ENCODE peak calls at places on chromosomes 16 and 17, in four cellular contexts. One of them, this sample, is unnamed.

GRCh38 chr17:17545984-17546383 is 45.5 kb downstream of the PEMT start:
- DNase-seq in neural progenitor cell: no peak
- DNase-seq in tibial artery: no peak
- DNase-seq in body of pancreas: no peak
- DNase-seq in this sample: no peak

GRCh38 chr17:44892250-44892649 is 7.0 kb downstream of the EFTUD2 start:
- DNase-seq in neural progenitor cell: no peak
- DNase-seq in tibial artery: no peak
- DNase-seq in body of pancreas: no peak
- DNase-seq in this sample: no peak

GRCh38 chr16:73048292-73049050 is 543 bp upstream of the ZFHX3 start:
- DNase-seq in neural progenitor cell: peak; percentile 86
- DNase-seq in tibial artery: peak; percentile 73
- DNase-seq in body of pancreas: peak; percentile 46
- DNase-seq in this sample: no peak

GRCh38 chr17:69834494-69834893 is 240.5 kb upstream of the KCNJ16 start:
- DNase-seq in neural progenitor cell: no peak
- DNase-seq in tibial artery: no peak
- DNase-seq in body of pancreas: no peak
- DNase-seq in this sample: no peak

GRCh38 chr17:1490643-1491405 is 1.7 kb downstream of the MYO1C start:
- DNase-seq in neural progenitor cell: peak; percentile 84
- DNase-seq in tibial artery: peak; percentile 48
- DNase-seq in body of pancreas: peak; percentile 71
- DNase-seq in this sample: no peak

GRCh38 chr17:66507103-66507923 is 204.9 kb downstream of the PRKCA start:
- DNase-seq in neural progenitor cell: no peak
- DNase-seq in tibial artery: no peak
- DNase-seq in body of pancreas: peak; percentile 41
- DNase-seq in this sample: no peak

GRCh38 chr17:41421116-41421515 is 3.3 kb downstream of the KRT37 start:
- DNase-seq in neural progenitor cell: no peak
- DNase-seq in tibial artery: no peak
- DNase-seq in body of pancreas: no peak
- DNase-seq in this sample: peak; percentile 64

GRCh38 chr16:87278191-87279093 is 38.8 kb downstream of the C16orf95 start:
- DNase-seq in neural progenitor cell: peak; percentile 89
- DNase-seq in tibial artery: peak; percentile 76
- DNase-seq in body of pancreas: peak; percentile 78
- DNase-seq in this sample: peak; percentile 19

GRCh38 chr17:31327534-31328526 is 6.4 kb upstream of the EVI2A start:
- DNase-seq in neural progenitor cell: no peak
- DNase-seq in tibial artery: no peak
- DNase-seq in body of pancreas: no peak
- DNase-seq in this sample: peak; percentile 51

GRCh38 chr17:2176484-2177175 is 121.7 kb downstream of the HIC1 start:
- DNase-seq in neural progenitor cell: no peak
- DNase-seq in tibial artery: no peak
- DNase-seq in body of pancreas: no peak
- DNase-seq in this sample: no peak

GRCh38 chr17:72136692-72137550 is 16.1 kb downstream of the SOX9 start:
- DNase-seq in neural progenitor cell: no peak
- DNase-seq in tibial artery: no peak
- DNase-seq in body of pancreas: no peak
- DNase-seq in this sample: no peak

GRCh38 chr17:83186751-83187421 is 107.5 kb downstream of the METRNL start:
- DNase-seq in neural progenitor cell: no peak
- DNase-seq in tibial artery: no peak
- DNase-seq in body of pancreas: peak; percentile 1
- DNase-seq in this sample: no peak

GRCh38 chr16:57807252-57807967 is 5.1 kb upstream of the KIFC3 start:
- DNase-seq in neural progenitor cell: no peak
- DNase-seq in tibial artery: no peak
- DNase-seq in body of pancreas: no peak
- DNase-seq in this sample: no peak

GRCh38 chr17:78414178-78415162 is 36.0 kb downstream of the PGS1 start:
- DNase-seq in neural progenitor cell: no peak
- DNase-seq in tibial artery: no peak
- DNase-seq in body of pancreas: no peak
- DNase-seq in this sample: no peak

GRCh38 chr17:57121308-57122042 is 36.4 kb downstream of the AKAP1 start:
- DNase-seq in neural progenitor cell: peak; percentile 74
- DNase-seq in tibial artery: no peak
- DNase-seq in body of pancreas: peak; percentile 50
- DNase-seq in this sample: no peak

GRCh38 chr17:64354824-64355535 is 35.7 kb downstream of the PECAM1 start:
- DNase-seq in neural progenitor cell: no peak
- DNase-seq in tibial artery: no peak
- DNase-seq in body of pancreas: no peak
- DNase-seq in this sample: no peak

GRCh38 chr17:3867606-3868005 is 21.6 kb upstream of the NCBP3 start:
- DNase-seq in neural progenitor cell: no peak
- DNase-seq in tibial artery: no peak
- DNase-seq in body of pancreas: no peak
- DNase-seq in this sample: no peak

GRCh38 chr16:81817296-81817695 is 38.2 kb downstream of the PLCG2 start:
- DNase-seq in neural progenitor cell: no peak
- DNase-seq in tibial artery: no peak
- DNase-seq in body of pancreas: no peak
- DNase-seq in this sample: no peak

GRCh38 chr16:78990309-78990701 is 610.2 kb downstream of the MAF start:
- DNase-seq in neural progenitor cell: no peak
- DNase-seq in tibial artery: no peak
- DNase-seq in body of pancreas: no peak
- DNase-seq in this sample: no peak

GRCh38 chr16:70254095-70254964 is 2.6 kb upstream of the EXOSC6 start:
- DNase-seq in neural progenitor cell: no peak
- DNase-seq in tibial artery: no peak
- DNase-seq in body of pancreas: no peak
- DNase-seq in this sample: no peak

GRCh38 chr17:68441064-68441770 is 16.1 kb downstream of the WIPI1 start:
- DNase-seq in neural progenitor cell: no peak
- DNase-seq in tibial artery: no peak
- DNase-seq in body of pancreas: peak; percentile 41
- DNase-seq in this sample: no peak

GRCh38 chr17:29572691-29573557 is 4.4 kb downstream of the TP53I13 start:
- DNase-seq in neural progenitor cell: peak; percentile 82
- DNase-seq in tibial artery: no peak
- DNase-seq in body of pancreas: peak; percentile 55
- DNase-seq in this sample: no peak

GRCh38 chr17:63714550-63715277 is 14.8 kb upstream of the LIMD2 start:
- DNase-seq in neural progenitor cell: no peak
- DNase-seq in tibial artery: no peak
- DNase-seq in body of pancreas: no peak
- DNase-seq in this sample: no peak

GRCh38 chr17:74447628-74448159 is 15.8 kb downstream of the GPRC5C start:
- DNase-seq in neural progenitor cell: no peak
- DNase-seq in tibial artery: no peak
- DNase-seq in body of pancreas: no peak
- DNase-seq in this sample: no peak

GRCh38 chr17:74445156-74445555 is 13.3 kb downstream of the GPRC5C start:
- DNase-seq in neural progenitor cell: no peak
- DNase-seq in tibial artery: no peak
- DNase-seq in body of pancreas: no peak
- DNase-seq in this sample: no peak

GRCh38 chr17:74448774-74449173 is 16.9 kb downstream of the GPRC5C start:
- DNase-seq in neural progenitor cell: no peak
- DNase-seq in tibial artery: no peak
- DNase-seq in body of pancreas: no peak
- DNase-seq in this sample: no peak

GRCh38 chr17:74444406-74444805 is 12.5 kb downstream of the GPRC5C start:
- DNase-seq in neural progenitor cell: no peak
- DNase-seq in tibial artery: peak; percentile 82
- DNase-seq in body of pancreas: peak; percentile 78
- DNase-seq in this sample: no peak

DNA sequence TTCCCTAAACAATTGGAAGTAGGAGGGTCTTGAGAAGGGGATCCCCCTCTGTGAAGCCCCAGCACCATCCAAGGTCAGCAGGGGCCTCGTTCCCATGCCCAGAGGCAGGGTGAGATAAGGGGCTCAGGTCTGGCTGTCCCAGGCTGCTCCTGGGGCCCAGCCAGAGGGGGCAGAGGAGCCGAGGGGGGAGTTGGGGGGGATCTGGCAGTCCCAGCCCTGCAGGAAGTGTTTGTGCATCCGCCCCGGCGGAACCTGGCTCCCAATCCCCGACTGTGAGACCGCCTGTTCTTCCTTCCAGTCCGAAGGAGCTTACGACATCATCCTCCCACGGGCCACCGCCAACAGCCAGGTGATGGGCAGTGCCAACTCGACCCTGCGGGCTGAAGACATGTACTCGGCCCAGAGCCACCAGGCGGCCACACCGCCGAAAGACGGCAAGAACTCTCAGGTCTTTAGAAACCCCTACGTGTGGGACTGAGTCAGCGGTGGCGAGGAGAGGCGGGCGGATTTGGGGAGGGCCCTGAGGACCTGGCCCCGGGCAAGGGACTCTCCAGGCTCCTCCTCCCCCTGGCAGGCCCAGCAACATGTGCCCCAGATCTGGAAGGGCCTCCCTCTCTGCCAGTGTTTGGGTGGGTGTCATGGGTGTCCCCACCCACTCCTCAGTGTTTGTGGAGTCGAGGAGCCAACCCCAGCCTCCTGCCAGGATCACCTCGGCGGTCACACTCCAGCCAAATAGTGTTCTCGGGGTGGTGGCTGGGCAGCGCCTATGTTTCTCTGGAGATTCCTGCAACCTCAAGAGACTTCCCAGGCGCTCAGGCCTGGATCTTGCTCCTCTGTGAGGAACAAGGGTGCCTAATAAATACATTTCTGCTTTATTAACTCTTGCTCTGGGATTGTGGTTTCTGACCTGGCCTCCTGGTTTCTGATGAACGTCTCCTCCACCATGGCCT is 14.9 kb downstream of the GPRC5C start:
- DNase-seq in neural progenitor cell: no peak
- DNase-seq in tibial artery: peak; percentile 88
- DNase-seq in body of pancreas: peak; percentile 82
- DNase-seq in this sample: no peak
- H3K36me3 ChIP-seq in neural progenitor cell: no peaks in the 10 kb centered on the region
- H3K36me3 ChIP-seq in tibial artery: peaks cover 5% of the 10 kb centered on the region
- H3K36me3 ChIP-seq in body of pancreas: no peaks in the 10 kb centered on the region
- H3K36me3 ChIP-seq in this sample: no peaks in the 10 kb centered on the region

GRCh38 chr16:27109666-27110523 is 43.2 kb downstream of the C16orf82 start:
- DNase-seq in neural progenitor cell: peak; percentile 94
- DNase-seq in tibial artery: peak; percentile 57
- DNase-seq in body of pancreas: peak; percentile 44
- DNase-seq in this sample: peak; percentile 9
- TF ChIP-seq CTCF in neural progenitor cell: peak; percentile 61
- TF ChIP-seq CTCF in tibial artery: peak; percentile 82
- TF ChIP-seq CTCF in body of pancreas: peak; percentile 89
- TF ChIP-seq CTCF in this sample: peak; percentile 73

GRCh38 chr16:31038993-31039392 is 5.6 kb downstream of the STX4 start:
- DNase-seq in neural progenitor cell: no peak
- DNase-seq in tibial artery: no peak
- DNase-seq in body of pancreas: no peak
- DNase-seq in this sample: no peak
- H3K4me3 ChIP-seq in neural progenitor cell: no peak overlapping the region
- H3K4me3 ChIP-seq in tibial artery: no peak overlapping the region
- H3K4me3 ChIP-seq in body of pancreas: no peak overlapping the region
- H3K4me3 ChIP-seq in this sample: no peak overlapping the region

GRCh38 chr17:42706732-42707131 is 24.4 kb downstream of the CNTNAP1 start:
- DNase-seq in neural progenitor cell: no peak
- DNase-seq in tibial artery: no peak
- DNase-seq in body of pancreas: no peak
- DNase-seq in this sample: no peak

GRCh38 chr17:42704495-42705494 is 22.5 kb downstream of the CNTNAP1 start:
- DNase-seq in neural progenitor cell: no peak
- DNase-seq in tibial artery: no peak
- DNase-seq in body of pancreas: no peak
- DNase-seq in this sample: no peak

GRCh38 chr17:42709561-42709960 is 27.2 kb downstream of the CNTNAP1 start:
- DNase-seq in neural progenitor cell: no peak
- DNase-seq in tibial artery: no peak
- DNase-seq in body of pancreas: no peak
- DNase-seq in this sample: no peak

DNA sequence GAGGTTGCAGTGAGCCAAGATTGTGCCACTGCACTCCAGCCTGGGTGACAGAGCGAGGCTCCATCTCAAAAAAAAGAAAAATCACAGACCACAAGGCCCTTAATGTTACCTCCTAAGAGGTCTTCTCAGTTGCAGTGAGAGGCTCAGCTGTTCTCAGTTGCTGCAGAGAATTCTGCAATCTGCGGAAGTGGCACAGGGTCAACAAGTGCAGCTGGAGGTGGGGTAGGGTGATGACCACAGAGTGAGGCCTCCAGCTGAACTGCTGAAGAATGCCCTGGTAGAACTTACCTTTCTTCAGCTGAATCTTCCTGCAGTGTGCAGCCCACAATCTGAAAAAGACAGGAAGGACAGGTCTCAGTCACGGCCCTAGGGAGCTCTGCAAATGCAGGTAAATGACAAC is 26.3 kb downstream of the CNTNAP1 start:
- DNase-seq in neural progenitor cell: no peak
- DNase-seq in tibial artery: no peak
- DNase-seq in body of pancreas: no peak
- DNase-seq in this sample: no peak
- H3K36me3 ChIP-seq in neural progenitor cell: no peaks in the 10 kb centered on the region
- H3K36me3 ChIP-seq in tibial artery: peaks cover 98% of the 10 kb centered on the region
- H3K36me3 ChIP-seq in body of pancreas: peaks cover 29% of the 10 kb centered on the region
- H3K36me3 ChIP-seq in this sample: peaks cover 42% of the 10 kb centered on the region

This sample was measured in BJ.